ENCODE peak calls at places on chromosome 10, in five cellular contexts. G, D, T, A and W are unnamed samples.

GRCh38 chr10:62648941-62649340 is 155.6 kb upstream of the ADO start:
- DNase-seq in G (no peak), D (no peak), T (no peak), A (no peak), W (no peak)

GRCh38 chr10:43084812-43085211 is 7.9 kb downstream of the RET start:
- DNase-seq in G (no peak), D (no peak), T (no peak), A (no peak), W (no peak)

GRCh38 chr10:79321951-79322350 is 25.3 kb upstream of the PPIF start:
- DNase-seq in G (no peak), D (no peak), T (no peak), A (no peak), W (no peak)

GRCh38 chr10:12380999-12381398 is 31.7 kb downstream of the CAMK1D start:
- DNase-seq in G (peak), D (no peak), T (no peak), A (no peak), W (no peak)

GRCh38 chr10:122234416-122234815 is 36.7 kb upstream of the BTBD16 start:
- DNase-seq in G (no peak), D (no peak), T (no peak), A (no peak), W (no peak)

GRCh38 chr10:71603190-71603589 is 116.4 kb downstream of the C10orf105 start:
- DNase-seq in G (peak), D (no peak), T (no peak), A (no peak), W (no peak)

GRCh38 chr10:93363891-93364648 is 118.1 kb downstream of the MYOF start:
- DNase-seq in G (no peak), D (peak), T (no peak), A (no peak), W (no peak)

GRCh38 chr10:92880233-92880861 is 32.0 kb downstream of the EXOC6 start:
- DNase-seq in G (no peak), D (no peak), T (peak), A (peak), W (peak)

GRCh38 chr10:557792-558328 is 131.6 kb downstream of the DIP2C start:
- DNase-seq in G (no peak), D (no peak), T (no peak), A (peak), W (no peak)

GRCh38 chr10:104331208-104331838 is 6.9 kb downstream of the ITPRIP start:
- DNase-seq in G (no peak), D (peak), T (peak), A (no peak), W (no peak)

GRCh38 chr10:22475857-22476600 is 130.7 kb downstream of the SPAG6 start:
- DNase-seq in G (no peak), D (no peak), T (peak), A (peak), W (peak)

GRCh38 chr10:29804025-29804852 is 169.5 kb upstream of the SVIL start:
- DNase-seq in G (peak), D (no peak), T (peak), A (no peak), W (no peak)

GRCh38 chr10:49109669-49110335 is 5.5 kb downstream of the VSTM4 start:
- DNase-seq in G (peak), D (no peak), T (peak), A (no peak), W (no peak)

GRCh38 chr10:29949411-29950011 is 109.9 kb downstream of the JCAD start:
- DNase-seq in G (no peak), D (no peak), T (peak), A (no peak), W (no peak)

GRCh38 chr10:24513155-24513554 is 210.5 kb downstream of the ARHGAP21 start:
- DNase-seq in G (peak), D (no peak), T (peak), A (no peak), W (peak)

GRCh38 chr10:69362471-69362954 is 54.2 kb downstream of the TACR2 start:
- DNase-seq in G (peak), D (no peak), T (peak), A (peak), W (no peak)

GRCh38 chr10:43237128-43237527 is 29.7 kb downstream of the RASGEF1A start:
- DNase-seq in G (no peak), D (peak), T (no peak), A (no peak), W (no peak)

GRCh38 chr10:51244739-51245138 is 170.5 kb downstream of the PRKG1 start:
- DNase-seq in G (no peak), D (no peak), T (peak), A (no peak), W (no peak)

GRCh38 chr10:57628592-57629284 is 639.0 kb downstream of the IPMK start:
- DNase-seq in G (no peak), D (no peak), T (no peak), A (no peak), W (no peak)

GRCh38 chr10:78299861-78300453 is 266.3 kb downstream of the RPS24 start:
- DNase-seq in G (no peak), D (peak), T (no peak), A (no peak), W (no peak)

GRCh38 chr10:95266674-95267095 is 24.1 kb downstream of the PDLIM1 start:
- DNase-seq in G (peak), D (no peak), T (peak), A (no peak), W (no peak)

GRCh38 chr10:68153473-68154210 is 44.4 kb downstream of the MYPN start:
- DNase-seq in G (peak), D (no peak), T (peak), A (no peak), W (no peak)

GRCh38 chr10:30282226-30282625 is 66.9 kb downstream of the MTPAP start:
- DNase-seq in G (no peak), D (no peak), T (peak), A (no peak), W (no peak)

GRCh38 chr10:93070378-93071176 is 3.1 kb upstream of the CYP26A1 start:
- DNase-seq in G (no peak), D (no peak), T (no peak), A (no peak), W (no peak)

GRCh38 chr10:8534089-8534488 is 479.6 kb downstream of the GATA3 start:
- DNase-seq in G (no peak), D (no peak), T (no peak), A (no peak), W (no peak)

GRCh38 chr10:27558612-27559020 is 54.5 kb downstream of the RAB18 start:
- DNase-seq in G (peak), D (no peak), T (peak), A (no peak), W (peak)